ENCODE peak calls at places on chromosomes 4 and X, in six cellular contexts. N is activated B cell treated with CpG ODN at 0.5 μM for 24 hours; G is stimulated activated CD8-positive, alpha-beta memory T cell treated with anti-CD3 and anti-CD28 coated beads, Interleukin-2, amount 100 ng/mL, for 48 hours; E is lower leg skin; F is OCI-LY7; B is dorsolateral prefrontal cortex. X is an unnamed sample.

GRCh38 chr4:10312568-10312967 is 144.7 kb downstream of the ZNF518B start:
- DNase-seq in N (no peak), E (no peak), B (no peak), G (no peak), F (no peak), X (no peak)

GRCh38 chr4:87118826-87119225 is 101.6 kb downstream of the KLHL8 start:
- DNase-seq in N (no peak), F (peak), E (no peak), B (no peak), G (no peak), X (peak)

GRCh38 chr4:3532714-3533336 is 603 bp upstream of the LRPAP1 start:
- DNase-seq in F (no peak), E (no peak), N (no peak), G (no peak), B (no peak), X (peak)

GRCh38 chrX:49273181-49273727 is 3.7 kb downstream of the PPP1R3F start:
- DNase-seq in E (no peak), F (no peak), G (no peak), N (no peak), B (no peak), X (no peak)

GRCh38 chrX:76971393-76972376 is 475.5 kb upstream of the FGF16 start:
- DNase-seq in F (no peak), N (no peak), E (no peak), B (no peak), G (no peak), X (no peak)

GRCh38 chrX:17591741-17592110 is 145.6 kb upstream of the SCML1 start:
- DNase-seq in F (no peak), G (no peak), E (no peak), B (no peak), N (no peak), X (no peak)

GRCh38 chrX:39759526-39760224 is 338.1 kb downstream of the BCOR start:
- DNase-seq in E (no peak), F (peak), B (no peak), G (no peak), N (no peak), X (peak)

GRCh38 chr4:86159216-86159615 is 200.6 kb downstream of the MAPK10 start:
- DNase-seq in E (no peak), N (no peak), F (no peak), G (no peak), B (no peak), X (no peak)

GRCh38 chrX:2712428-2712827 is 21.3 kb downstream of the CD99 start:
- DNase-seq in F (no peak), B (no peak), G (no peak), E (no peak), N (no peak), X (no peak)

GRCh38 chr4:122854860-122855259 is 28.2 kb downstream of the FGF2 start:
- DNase-seq in G (no peak), E (no peak), N (no peak), B (peak), F (no peak), X (no peak)

GRCh38 chr4:186557061-186557460 is 1.7 kb upstream of the MTNR1A start:
- DNase-seq in G (no peak), F (no peak), E (no peak), B (no peak), N (no peak), X (no peak)

GRCh38 chr4:88028961-88029360 is 21.5 kb downstream of the PKD2 start:
- DNase-seq in N (no peak), G (no peak), B (no peak), E (no peak), F (no peak), X (no peak)

GRCh38 chr4:94974773-94975172 is 217.0 kb downstream of the BMPR1B start:
- DNase-seq in F (no peak), B (no peak), N (no peak), E (no peak), G (no peak), X (no peak)

GRCh38 chrX:9440116-9440844 is 24.6 kb upstream of the TBL1X start:
- DNase-seq in N (no peak), G (no peak), B (no peak), F (no peak), E (no peak), X (no peak)

GRCh38 chr4:11589676-11590075 is 161.0 kb upstream of the HS3ST1 start:
- DNase-seq in B (no peak), G (no peak), N (no peak), E (no peak), F (no peak), X (no peak)

GRCh38 chr4:10661047-10661446 is 23.5 kb downstream of the CLNK start:
- DNase-seq in E (no peak), B (no peak), G (no peak), F (no peak), N (no peak), X (no peak)

GRCh38 chrX:77785400-77785745 is 643 bp downstream of the ATRX start:
- DNase-seq in B (no peak), G (no peak), N (no peak), F (peak), E (no peak), X (no peak)

GRCh38 chr4:98645527-98645926 is 12.9 kb downstream of the TSPAN5 start:
- DNase-seq in B (no peak), G (no peak), N (no peak), E (no peak), F (no peak), X (no peak)

GRCh38 chr4:56723201-56723605 is 42.1 kb upstream of the HOPX start:
- DNase-seq in N (no peak), B (no peak), E (peak), G (peak), F (no peak), X (no peak)

GRCh38 chr4:107774681-107775080 is 50.1 kb upstream of the SGMS2 start:
- DNase-seq in N (no peak), G (no peak), E (no peak), B (no peak), F (no peak), X (no peak)

GRCh38 chr4:4990857-4991540 is 28.3 kb downstream of the CYTL1 start:
- DNase-seq in N (no peak), F (no peak), B (no peak), E (peak), G (no peak), X (no peak)

GRCh38 chr4:133565379-133565778 is 416.3 kb downstream of the PCDH10 start:
- DNase-seq in F (no peak), B (no peak), E (no peak), G (no peak), N (no peak), X (no peak)

GRCh38 chr4:105957680-105958079 is 62.4 kb downstream of the NPNT start:
- DNase-seq in F (no peak), E (no peak), B (no peak), N (no peak), G (no peak), X (no peak)

X was measured in Karpas-422.